ENCODE peak calls at places on chromosomes 11 and 22, in nine cellular contexts. One of them, this sample, is unnamed.

GRCh38 chr11:123460006-123460700 is 30.1 kb downstream of the GRAMD1B start:
- DNase-seq in IMR-90: no peak
- DNase-seq in ascending aorta: no peak
- DNase-seq in left ventricle myocardium inferior: no peak
- DNase-seq in upper lobe of right lung: no peak
- DNase-seq in A549: no peak
- DNase-seq in hepatocyte: no peak
- DNase-seq in pancreas: no peak
- DNase-seq in neural progenitor cell: no peak
- DNase-seq in this sample: no peak

GRCh38 chr11:125429174-125429707 is 66.8 kb downstream of the FEZ1 start:
- DNase-seq in pancreas: peak
- DNase-seq in ascending aorta: no peak
- DNase-seq in neural progenitor cell: peak
- DNase-seq in hepatocyte: peak
- DNase-seq in left ventricle myocardium inferior: peak
- DNase-seq in upper lobe of right lung: peak
- DNase-seq in A549: peak
- DNase-seq in IMR-90: peak
- DNase-seq in this sample: peak

GRCh38 chr11:9615031-9615451 is 41.6 kb downstream of the WEE1 start:
- DNase-seq in ascending aorta: peak
- DNase-seq in neural progenitor cell: no peak
- DNase-seq in left ventricle myocardium inferior: no peak
- DNase-seq in IMR-90: peak
- DNase-seq in hepatocyte: no peak
- DNase-seq in pancreas: no peak
- DNase-seq in A549: no peak
- DNase-seq in upper lobe of right lung: peak
- DNase-seq in this sample: no peak

GRCh38 chr11:66022401-66023185 is 3.7 kb downstream of the CATSPER1 start:
- DNase-seq in IMR-90: peak
- DNase-seq in ascending aorta: peak
- DNase-seq in upper lobe of right lung: peak
- DNase-seq in pancreas: peak
- DNase-seq in neural progenitor cell: peak
- DNase-seq in left ventricle myocardium inferior: peak
- DNase-seq in hepatocyte: peak
- DNase-seq in A549: peak
- DNase-seq in this sample: peak

GRCh38 chr22:49955581-49956417 is 4.8 kb upstream of the PIM3 start:
- DNase-seq in IMR-90: no peak
- DNase-seq in neural progenitor cell: no peak
- DNase-seq in pancreas: no peak
- DNase-seq in hepatocyte: no peak
- DNase-seq in upper lobe of right lung: no peak
- DNase-seq in A549: no peak
- DNase-seq in ascending aorta: no peak
- DNase-seq in left ventricle myocardium inferior: peak
- DNase-seq in this sample: no peak

GRCh38 chr11:84558085-84558905 is 1068.8 kb downstream of the DLG2 start:
- DNase-seq in A549: peak
- DNase-seq in neural progenitor cell: peak
- DNase-seq in IMR-90: peak
- DNase-seq in upper lobe of right lung: no peak
- DNase-seq in ascending aorta: no peak
- DNase-seq in left ventricle myocardium inferior: no peak
- DNase-seq in pancreas: peak
- DNase-seq in hepatocyte: peak
- DNase-seq in this sample: peak

GRCh38 chr11:61602775-61603569 is 22.1 kb upstream of the SYT7 start:
- DNase-seq in IMR-90: peak
- DNase-seq in ascending aorta: peak
- DNase-seq in upper lobe of right lung: peak
- DNase-seq in pancreas: peak
- DNase-seq in left ventricle myocardium inferior: peak
- DNase-seq in hepatocyte: peak
- DNase-seq in A549: no peak
- DNase-seq in neural progenitor cell: no peak
- DNase-seq in this sample: peak

GRCh38 chr11:87259731-87260130 is 222.0 kb downstream of the TMEM135 start:
- DNase-seq in neural progenitor cell: no peak
- DNase-seq in left ventricle myocardium inferior: no peak
- DNase-seq in pancreas: no peak
- DNase-seq in ascending aorta: no peak
- DNase-seq in upper lobe of right lung: no peak
- DNase-seq in A549: no peak
- DNase-seq in IMR-90: no peak
- DNase-seq in hepatocyte: no peak
- DNase-seq in this sample: no peak

GRCh38 chr11:117443269-117444186 is 115.9 kb downstream of the CEP164 start:
- DNase-seq in pancreas: peak
- DNase-seq in left ventricle myocardium inferior: peak
- DNase-seq in IMR-90: peak
- DNase-seq in neural progenitor cell: peak
- DNase-seq in hepatocyte: peak
- DNase-seq in ascending aorta: no peak
- DNase-seq in upper lobe of right lung: peak
- DNase-seq in A549: peak
- DNase-seq in this sample: peak

GRCh38 chr11:22976146-22976545 is 115.9 kb upstream of the CCDC179 start:
- DNase-seq in neural progenitor cell: no peak
- DNase-seq in upper lobe of right lung: no peak
- DNase-seq in A549: peak
- DNase-seq in IMR-90: peak
- DNase-seq in hepatocyte: peak
- DNase-seq in left ventricle myocardium inferior: no peak
- DNase-seq in pancreas: peak
- DNase-seq in ascending aorta: no peak
- DNase-seq in this sample: peak

GRCh38 chr11:14625804-14626203 is 17.8 kb upstream of the PDE3B start:
- DNase-seq in hepatocyte: no peak
- DNase-seq in IMR-90: no peak
- DNase-seq in upper lobe of right lung: no peak
- DNase-seq in ascending aorta: no peak
- DNase-seq in left ventricle myocardium inferior: no peak
- DNase-seq in neural progenitor cell: no peak
- DNase-seq in A549: no peak
- DNase-seq in pancreas: no peak
- DNase-seq in this sample: no peak

GRCh38 chr11:88324562-88325345 is 12.8 kb downstream of the CTSC start:
- DNase-seq in upper lobe of right lung: no peak
- DNase-seq in ascending aorta: no peak
- DNase-seq in left ventricle myocardium inferior: no peak
- DNase-seq in hepatocyte: no peak
- DNase-seq in neural progenitor cell: no peak
- DNase-seq in pancreas: no peak
- DNase-seq in A549: no peak
- DNase-seq in IMR-90: no peak
- DNase-seq in this sample: no peak

GRCh38 chr22:45583504-45583903 is 80.8 kb downstream of the FBLN1 start:
- DNase-seq in IMR-90: no peak
- DNase-seq in neural progenitor cell: no peak
- DNase-seq in A549: no peak
- DNase-seq in left ventricle myocardium inferior: no peak
- DNase-seq in pancreas: no peak
- DNase-seq in ascending aorta: no peak
- DNase-seq in hepatocyte: no peak
- DNase-seq in upper lobe of right lung: no peak
- DNase-seq in this sample: no peak

GRCh38 chr22:42747701-42748513 is 27.2 kb upstream of the A4GALT start:
- DNase-seq in ascending aorta: no peak
- DNase-seq in hepatocyte: peak
- DNase-seq in neural progenitor cell: peak
- DNase-seq in pancreas: no peak
- DNase-seq in upper lobe of right lung: no peak
- DNase-seq in left ventricle myocardium inferior: no peak
- DNase-seq in A549: no peak
- DNase-seq in IMR-90: peak
- DNase-seq in this sample: no peak

GRCh38 chr22:19854778-19855503 is at the start of the genes GNB1L and RTL10:
- DNase-seq in neural progenitor cell: peak
- DNase-seq in ascending aorta: peak
- DNase-seq in IMR-90: peak
- DNase-seq in upper lobe of right lung: peak
- DNase-seq in left ventricle myocardium inferior: peak
- DNase-seq in A549: peak
- DNase-seq in pancreas: peak
- DNase-seq in hepatocyte: peak
- DNase-seq in this sample: peak

GRCh38 chr11:118156531-118157185 is 4.0 kb upstream of the SCN4B start:
- DNase-seq in IMR-90: no peak
- DNase-seq in A549: no peak
- DNase-seq in pancreas: no peak
- DNase-seq in neural progenitor cell: peak
- DNase-seq in ascending aorta: no peak
- DNase-seq in left ventricle myocardium inferior: no peak
- DNase-seq in upper lobe of right lung: no peak
- DNase-seq in hepatocyte: peak
- DNase-seq in this sample: peak

GRCh38 chr11:103418014-103418413 is 308.8 kb downstream of the DYNC2H1 start:
- DNase-seq in A549: no peak
- DNase-seq in IMR-90: no peak
- DNase-seq in left ventricle myocardium inferior: no peak
- DNase-seq in upper lobe of right lung: no peak
- DNase-seq in pancreas: no peak
- DNase-seq in hepatocyte: no peak
- DNase-seq in ascending aorta: no peak
- DNase-seq in neural progenitor cell: no peak
- DNase-seq in this sample: peak

DNA sequence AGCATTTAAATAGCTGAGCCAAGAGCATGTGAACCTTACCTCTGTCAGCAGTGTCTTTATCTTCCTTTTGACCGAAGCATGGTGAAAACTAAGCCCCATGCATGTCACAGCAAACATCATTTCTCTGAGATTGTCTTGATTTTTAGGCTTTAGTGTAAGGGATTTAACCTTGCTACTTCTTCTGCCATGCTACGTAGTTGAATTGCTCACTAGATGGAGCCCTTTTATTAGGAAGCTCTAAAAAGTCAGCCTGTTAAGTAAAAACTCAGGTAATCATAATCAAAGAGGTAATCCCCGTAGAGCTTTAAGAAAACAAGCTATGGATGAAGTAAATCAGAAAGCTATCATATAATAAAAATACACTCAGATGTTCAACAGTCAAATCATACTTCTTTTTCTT is 149.5 kb downstream of the PGR start:
- DNase-seq in neural progenitor cell: peak
- DNase-seq in hepatocyte: peak
- DNase-seq in A549: peak
- DNase-seq in ascending aorta: no peak
- DNase-seq in IMR-90: peak
- DNase-seq in upper lobe of right lung: no peak
- DNase-seq in left ventricle myocardium inferior: no peak
- DNase-seq in pancreas: no peak
- DNase-seq in this sample: peak
- TF ChIP-seq CTCF in neural progenitor cell: peak
- TF ChIP-seq CTCF in hepatocyte: peak
- TF ChIP-seq CTCF in A549: peak
- TF ChIP-seq CTCF in ascending aorta: peak
- TF ChIP-seq CTCF in IMR-90: peak
- TF ChIP-seq CTCF in upper lobe of right lung: peak
- TF ChIP-seq CTCF in left ventricle myocardium inferior: peak
- TF ChIP-seq CTCF in pancreas: no peak
- TF ChIP-seq CTCF in this sample: peak

DNA sequence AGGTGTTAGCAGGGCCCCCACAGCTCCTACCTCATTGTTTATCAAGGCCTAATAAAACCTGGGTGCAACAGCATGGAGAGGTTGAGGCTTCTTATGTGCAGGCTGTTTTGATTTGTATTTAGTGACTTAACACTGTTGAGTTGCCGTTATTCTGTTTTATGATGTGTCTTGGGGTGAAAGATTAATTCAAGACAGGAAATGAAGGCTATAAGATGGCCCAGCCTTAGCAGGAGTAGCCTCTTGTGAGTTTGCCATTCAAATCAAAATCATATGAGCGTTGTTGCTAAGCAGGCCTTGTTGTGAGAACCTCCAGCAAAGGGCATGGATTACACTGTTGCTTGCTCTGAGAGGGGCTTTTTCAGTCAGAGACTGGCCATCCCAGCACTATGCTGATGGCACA is 31.8 kb downstream of the MICAL2 start:
- DNase-seq in A549: no peak
- DNase-seq in upper lobe of right lung: no peak
- DNase-seq in ascending aorta: no peak
- DNase-seq in pancreas: no peak
- DNase-seq in neural progenitor cell: no peak
- DNase-seq in IMR-90: no peak
- DNase-seq in hepatocyte: no peak
- DNase-seq in left ventricle myocardium inferior: no peak
- DNase-seq in this sample: no peak
- H3K27ac ChIP-seq in A549: no peak
- H3K27ac ChIP-seq in upper lobe of right lung: peak
- H3K27ac ChIP-seq in ascending aorta: peak
- H3K27ac ChIP-seq in pancreas: no peak
- H3K27ac ChIP-seq in neural progenitor cell: no peak
- H3K27ac ChIP-seq in IMR-90: peak
- H3K27ac ChIP-seq in hepatocyte: peak
- H3K27ac ChIP-seq in left ventricle myocardium inferior: peak
- H3K27ac ChIP-seq in this sample: no peak

GRCh38 chr11:94755494-94755893 is 12.7 kb upstream of the AMOTL1 start:
- DNase-seq in A549: no peak
- DNase-seq in neural progenitor cell: no peak
- DNase-seq in left ventricle myocardium inferior: no peak
- DNase-seq in IMR-90: no peak
- DNase-seq in hepatocyte: no peak
- DNase-seq in pancreas: no peak
- DNase-seq in ascending aorta: no peak
- DNase-seq in upper lobe of right lung: no peak
- DNase-seq in this sample: no peak
- TF ChIP-seq CTCF in A549: no peak
- TF ChIP-seq CTCF in neural progenitor cell: no peak
- TF ChIP-seq CTCF in left ventricle myocardium inferior: no peak
- TF ChIP-seq CTCF in IMR-90: no peak
- TF ChIP-seq CTCF in hepatocyte: no peak
- TF ChIP-seq CTCF in pancreas: no peak
- TF ChIP-seq CTCF in ascending aorta: no peak
- TF ChIP-seq CTCF in upper lobe of right lung: no peak
- TF ChIP-seq CTCF in this sample: no peak

DNA sequence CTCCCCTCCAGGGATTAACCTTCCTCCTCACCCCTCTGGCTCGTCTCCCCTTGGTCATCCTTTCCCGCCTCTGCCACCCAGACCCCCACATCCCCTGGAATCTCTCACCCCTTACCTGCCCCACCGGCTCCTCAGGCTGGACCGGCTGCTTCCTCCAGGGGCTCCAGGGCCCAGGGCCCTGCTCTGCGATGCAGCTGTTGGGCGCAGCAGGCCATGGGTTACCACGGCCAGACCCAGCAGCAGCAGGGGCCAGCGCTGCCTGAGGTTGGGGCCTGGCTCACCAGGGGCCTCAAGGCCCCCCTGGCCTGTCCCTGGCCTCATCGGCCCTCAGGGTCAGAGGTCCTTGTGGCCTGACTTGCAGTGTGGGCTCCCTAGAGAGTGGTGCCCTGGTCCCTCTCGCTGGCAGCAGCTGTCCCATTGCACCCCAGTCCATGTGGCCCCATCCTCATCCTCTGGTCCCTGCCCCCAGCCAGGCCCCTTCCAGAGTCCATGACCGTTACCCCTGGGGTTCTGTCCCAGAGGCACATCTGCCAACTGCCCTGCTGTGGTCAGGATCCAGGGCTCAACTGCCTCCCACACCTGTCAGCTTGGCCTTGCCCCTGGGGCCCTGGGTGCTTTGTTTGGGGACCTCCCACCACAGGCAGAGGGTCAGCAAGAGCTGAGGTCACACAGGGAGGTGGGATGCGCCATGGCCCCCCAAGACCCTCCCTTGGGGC is at the start of gene IGLL1:
- DNase-seq in left ventricle myocardium inferior: no peak
- DNase-seq in ascending aorta: no peak
- DNase-seq in upper lobe of right lung: no peak
- DNase-seq in pancreas: no peak
- DNase-seq in hepatocyte: no peak
- DNase-seq in IMR-90: no peak
- DNase-seq in neural progenitor cell: no peak
- DNase-seq in A549: no peak
- DNase-seq in this sample: no peak
- H3K27ac ChIP-seq in left ventricle myocardium inferior: no peak
- H3K27ac ChIP-seq in ascending aorta: no peak
- H3K27ac ChIP-seq in upper lobe of right lung: no peak
- H3K27ac ChIP-seq in pancreas: no peak
- H3K27ac ChIP-seq in hepatocyte: no peak
- H3K27ac ChIP-seq in IMR-90: no peak
- H3K27ac ChIP-seq in neural progenitor cell: no peak
- H3K27ac ChIP-seq in A549: no peak
- H3K27ac ChIP-seq in this sample: no peak